ENCODE peak calls at places on chromosomes 13 and 19, in ten cellular contexts. A, W, K, M, L, P, B, Q, V and X are unnamed samples.

GRCh38 chr13:75050419-75051066 is 431.4 kb downstream of the TBC1D4 start:
- DNase-seq in K (no peak), V (no peak), L (peak), Q (peak), B (no peak), A (no peak), P (no peak), W (peak), M (no peak), X (no peak)

GRCh38 chr13:49444517-49445395 is 682 bp downstream of the SETDB2 start:
- DNase-seq in P (peak), W (peak), V (peak), B (peak), M (no peak), Q (no peak), K (no peak), A (peak), L (peak), X (no peak)

GRCh38 chr19:56960959-56961622 is 120.6 kb upstream of the PEG3 start:
- DNase-seq in K (no peak), B (no peak), W (no peak), V (no peak), A (no peak), L (no peak), Q (no peak), M (no peak), P (no peak), X (no peak)

GRCh38 chr13:97222934-97223710 is 989 bp downstream of the MBNL2 start:
- DNase-seq in P (no peak), Q (no peak), B (peak), K (no peak), W (no peak), M (no peak), V (no peak), L (no peak), A (no peak), X (no peak)

GRCh38 chr13:77437267-77437666 is 98.2 kb upstream of the SCEL start:
- DNase-seq in K (no peak), A (peak), W (no peak), B (no peak), V (no peak), M (no peak), L (no peak), Q (no peak), P (no peak), X (no peak)

GRCh38 chr19:38656171-38656981 is 8.9 kb downstream of the ACTN4 start:
- DNase-seq in M (no peak), Q (no peak), V (peak), W (peak), A (no peak), K (no peak), L (peak), P (no peak), B (no peak), X (no peak)

GRCh38 chr13:91375119-91375729 is 23.2 kb upstream of the GPC5 start:
- DNase-seq in W (peak), A (peak), Q (no peak), B (peak), K (no peak), L (peak), M (no peak), P (no peak), V (no peak), X (no peak)

GRCh38 chr19:27974082-27974513 is 1238.9 kb downstream of the UQCRFS1 start:
- DNase-seq in A (peak), W (no peak), P (peak), Q (no peak), B (peak), V (no peak), M (no peak), K (no peak), L (peak), X (no peak)

GRCh38 chr19:17235618-17236413 is 9.8 kb downstream of the OCEL1 start:
- DNase-seq in L (peak), A (no peak), P (peak), M (peak), B (peak), W (peak), V (peak), K (peak), Q (no peak), X (peak)

GRCh38 chr19:37655689-37656491 is 625 bp upstream of the ZFP30 start:
- DNase-seq in W (peak), A (peak), P (peak), Q (peak), K (peak), V (peak), M (peak), L (peak), B (peak), X (peak)
- TF ChIP-seq CTCF in W (no peak), A (no peak), P (no peak), Q (no peak), K (no peak), V (no peak), M (no peak), L (no peak), B (no peak), X (no peak)

GRCh38 chr13:102141625-102142472 is 260.0 kb downstream of the FGF14 start:
- DNase-seq in P (no peak), Q (no peak), L (peak), V (no peak), W (peak), A (peak), K (no peak), M (no peak), B (peak), X (no peak)
- TF ChIP-seq CTCF in P (peak), Q (peak), L (peak), V (peak), W (peak), A (peak), K (peak), M (no peak), B (peak), X (peak)

GRCh38 chr19:53662209-53662608 is 30.4 kb downstream of the DPRX start:
- DNase-seq in P (no peak), V (no peak), K (no peak), B (no peak), Q (no peak), M (no peak), A (no peak), W (no peak), L (no peak), X (no peak)

GRCh38 chr19:53657330-53657729 is 25.5 kb downstream of the DPRX start:
- DNase-seq in K (no peak), M (no peak), L (no peak), Q (no peak), V (no peak), B (no peak), W (no peak), A (no peak), P (no peak), X (no peak)

GRCh38 chr19:53660584-53660983 is 28.8 kb downstream of the DPRX start:
- DNase-seq in A (no peak), Q (no peak), V (no peak), B (no peak), P (no peak), K (no peak), M (no peak), L (no peak), W (no peak), X (no peak)

GRCh38 chr19:53657778-53658177 is 26.0 kb downstream of the DPRX start:
- DNase-seq in A (no peak), B (no peak), P (no peak), L (no peak), W (no peak), M (no peak), K (no peak), V (no peak), Q (no peak), X (no peak)

GRCh38 chr19:53659292-53659691 is 27.5 kb downstream of the DPRX start:
- DNase-seq in M (no peak), V (peak), B (no peak), L (no peak), K (no peak), P (peak), W (no peak), Q (no peak), A (peak), X (no peak)
- TF ChIP-seq CTCF in M (no peak), V (peak), B (peak), L (no peak), K (peak), P (peak), W (no peak), Q (no peak), A (peak), X (no peak)

GRCh38 chr13:33874871-33875270 is 56.9 kb downstream of the RFC3 start:
- DNase-seq in W (no peak), P (no peak), K (no peak), A (no peak), L (no peak), V (no peak), B (no peak), Q (no peak), M (no peak), X (no peak)
- TF ChIP-seq CTCF in W (no peak), P (peak), K (no peak), A (no peak), L (no peak), V (peak), B (peak), Q (no peak), M (no peak), X (no peak)

GRCh38 chr13:27353653-27354052 is 70.8 kb upstream of the GTF3A start:
- DNase-seq in W (no peak), B (no peak), L (no peak), A (no peak), K (no peak), P (no peak), V (no peak), M (no peak), Q (no peak), X (no peak)

GRCh38 chr13:27352698-27353097 is 71.7 kb upstream of the GTF3A start:
- DNase-seq in V (no peak), B (no peak), A (no peak), M (no peak), W (peak), P (no peak), K (no peak), L (no peak), Q (no peak), X (no peak)

GRCh38 chr13:27355894-27356293 is 68.5 kb upstream of the GTF3A start:
- DNase-seq in W (no peak), B (no peak), K (no peak), P (peak), A (no peak), Q (no peak), L (no peak), M (no peak), V (no peak), X (no peak)

GRCh38 chr13:27353166-27353583 is 71.2 kb upstream of the GTF3A start:
- DNase-seq in Q (no peak), K (no peak), L (no peak), M (no peak), B (peak), W (peak), A (no peak), P (no peak), V (no peak), X (no peak)

DNA sequence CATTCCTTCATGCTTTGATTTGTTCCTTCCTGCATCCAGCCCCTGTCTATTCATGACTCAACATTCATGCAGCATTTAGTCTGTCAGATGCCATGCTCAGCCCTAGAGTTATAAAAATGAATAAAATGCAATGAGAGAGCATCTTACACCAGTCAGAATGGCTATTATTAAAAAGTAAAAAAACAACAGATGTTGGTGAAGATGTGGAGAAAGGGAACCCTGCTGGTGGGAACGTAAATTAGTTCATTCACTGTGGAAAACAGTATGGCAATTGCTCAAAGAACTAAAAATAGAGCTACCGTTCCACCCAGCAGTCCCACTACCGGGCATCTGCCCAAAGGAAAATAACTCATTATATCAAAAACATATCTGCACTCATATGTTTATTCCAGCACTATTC is 70.0 kb upstream of the GTF3A start:
- DNase-seq in L (peak), M (no peak), B (no peak), W (peak), Q (no peak), A (no peak), P (no peak), V (no peak), K (no peak), X (no peak)
- TF ChIP-seq CTCF in L (peak), M (no peak), B (peak), W (peak), Q (no peak), A (no peak), P (peak), V (no peak), K (peak), X (no peak)

DNA sequence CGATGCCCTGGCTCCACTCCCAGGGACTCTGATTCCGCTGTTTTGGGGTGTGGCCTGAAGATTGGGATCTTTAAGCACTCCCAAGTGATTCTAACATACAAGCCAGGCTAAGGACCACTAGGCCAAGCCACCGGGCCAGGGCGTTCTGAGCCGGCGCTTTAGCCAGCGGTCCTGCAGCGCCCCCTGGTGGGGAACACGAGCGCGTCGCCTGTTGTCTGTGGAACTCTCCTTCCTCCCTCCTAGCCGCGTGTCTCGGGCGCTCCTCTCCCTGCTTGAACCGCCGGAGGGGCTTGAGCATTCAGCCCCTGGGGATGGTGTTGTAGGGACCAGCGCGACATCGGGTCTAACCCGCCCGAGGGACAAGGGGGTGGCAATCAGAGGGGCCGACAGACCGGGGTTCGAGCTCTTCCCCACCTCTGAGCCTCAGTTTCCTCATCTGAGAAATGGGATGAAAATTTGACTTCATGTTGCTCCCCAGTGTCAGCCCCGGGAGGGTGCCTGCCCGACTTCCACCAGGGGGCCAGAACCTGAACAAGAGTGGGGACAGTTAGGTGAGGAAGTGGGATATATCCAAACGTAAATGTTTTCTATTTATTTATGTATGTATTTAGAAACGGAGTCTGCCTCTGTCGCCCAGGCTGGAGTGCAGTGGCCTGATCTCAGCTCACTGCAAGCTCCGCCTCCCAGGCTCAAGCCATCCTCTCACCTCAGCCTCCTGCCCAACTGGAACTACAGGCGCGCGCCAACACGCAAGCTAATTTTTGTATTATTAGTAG is 18.0 kb upstream of the PNMA8B start:
- DNase-seq in M (peak), L (peak), P (peak), Q (peak), B (peak), V (peak), K (peak), A (peak), W (peak), X (peak)
- TF ChIP-seq CTCF in M (peak), L (peak), P (peak), Q (peak), B (peak), V (peak), K (peak), A (peak), W (peak), X (peak)

DNA sequence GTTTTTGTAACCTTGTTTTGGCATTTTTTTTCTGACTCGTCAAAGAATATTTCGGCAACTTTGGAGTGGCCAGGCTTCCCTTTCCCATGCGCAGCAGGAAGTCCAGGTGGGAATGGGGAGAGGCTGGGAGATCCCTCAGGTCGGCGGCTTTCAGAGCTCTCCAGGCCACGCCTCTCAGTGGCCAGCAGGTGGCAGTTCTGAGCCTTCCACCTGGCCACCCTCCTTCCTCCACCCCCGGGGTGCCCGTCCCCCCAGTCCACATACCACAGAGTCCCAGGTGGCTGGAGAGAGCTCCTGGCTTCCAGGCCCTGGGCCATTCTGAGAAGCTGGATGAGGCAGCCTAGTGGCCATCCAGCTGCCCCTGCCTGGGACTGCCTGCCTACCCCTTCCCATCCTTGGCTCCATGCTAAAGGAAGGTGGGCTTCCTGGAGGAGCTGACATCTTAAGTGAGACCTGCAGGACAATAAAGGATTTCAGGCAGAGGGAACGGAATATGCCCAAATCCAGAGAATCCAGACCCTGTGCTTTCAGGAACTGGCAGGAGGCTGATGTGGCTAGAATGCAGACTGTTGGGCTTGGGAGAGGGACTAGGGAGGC is 46.3 kb downstream of the CCNE1 start:
- DNase-seq in V (no peak), W (no peak), B (peak), M (no peak), L (no peak), P (peak), A (peak), K (peak), Q (no peak), X (no peak)
- TF ChIP-seq CTCF in V (peak), W (peak), B (peak), M (no peak), L (peak), P (peak), A (peak), K (peak), Q (peak), X (peak)

GRCh38 chr13:51849145-51850101 is 4.4 kb upstream of the TMEM272 start:
- DNase-seq in V (no peak), W (peak), Q (no peak), B (peak), A (peak), L (peak), K (peak), M (no peak), P (peak), X (no peak)
- TF ChIP-seq CTCF in V (peak), W (peak), Q (peak), B (peak), A (peak), L (peak), K (peak), M (no peak), P (peak), X (peak)

DNA sequence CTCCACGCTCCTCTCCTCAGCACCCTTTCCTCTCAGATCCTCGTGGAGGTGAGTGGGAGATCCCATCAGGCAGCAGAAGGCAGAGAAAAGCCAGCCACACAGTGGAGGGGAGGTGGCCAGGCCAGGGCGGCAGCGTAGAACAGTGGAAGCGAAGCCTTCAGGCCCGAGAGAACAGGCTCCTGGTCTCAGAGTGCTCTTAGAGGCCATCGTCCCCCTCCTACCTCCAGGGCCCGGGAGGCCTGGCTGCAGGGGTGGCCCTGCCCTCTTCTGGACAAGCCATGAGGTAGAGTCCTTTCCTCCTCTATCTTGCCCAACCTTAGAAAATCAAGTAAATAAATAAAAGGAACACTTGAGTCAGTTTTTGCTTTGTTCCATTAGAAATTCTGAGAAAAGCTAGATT is 202.0 kb downstream of the KATNAL1 start:
- DNase-seq in L (no peak), Q (no peak), A (peak), P (peak), B (no peak), V (no peak), K (peak), W (no peak), M (no peak), X (no peak)
- TF ChIP-seq CTCF in L (no peak), Q (no peak), A (no peak), P (peak), B (no peak), V (no peak), K (no peak), W (no peak), M (no peak), X (no peak)

DNA sequence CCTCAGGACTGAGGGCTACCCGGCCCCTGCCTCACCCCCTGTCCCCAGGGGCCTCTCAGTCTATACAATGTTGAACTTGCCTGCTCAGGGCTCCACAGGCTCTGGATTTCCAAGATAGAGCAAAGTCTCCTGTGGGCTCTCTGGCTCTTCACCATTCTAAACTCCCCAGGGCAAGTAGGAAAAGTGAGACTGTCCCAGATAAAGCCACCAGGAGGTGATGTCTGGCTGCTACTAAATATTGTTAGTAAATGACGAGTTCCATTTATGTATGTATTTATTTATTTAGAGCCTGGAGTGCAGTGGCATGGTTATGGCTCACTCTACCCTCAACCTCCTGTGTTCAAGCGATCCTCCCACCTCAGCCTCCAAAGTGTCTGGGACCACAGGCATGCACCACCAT is 73.6 kb upstream of the SIAH3 start:
- DNase-seq in M (no peak), L (peak), V (no peak), B (no peak), A (no peak), P (no peak), Q (no peak), W (no peak), K (no peak), X (no peak)
- TF ChIP-seq CTCF in M (no peak), L (peak), V (peak), B (peak), A (no peak), P (peak), Q (no peak), W (peak), K (no peak), X (no peak)